ENCODE peak calls at places on chromosomes 11 and 22, in five cellular contexts. One of them, this sample, is unnamed.

GRCh38 chr11:113690619-113691569 is 15.2 kb downstream of the TMPRSS5 start:
- DNase-seq in AG09319: no peak
- DNase-seq in adrenal gland: peak; percentile 75
- DNase-seq in astrocyte of the spinal cord: peak; percentile 73
- DNase-seq in nephron progenitor cell: peak; percentile 44
- DNase-seq in this sample: peak; percentile 9

GRCh38 chr11:119107538-119108150 is 500 bp downstream of the C2CD2L start:
- DNase-seq in AG09319: no peak
- DNase-seq in adrenal gland: peak; percentile 19
- DNase-seq in astrocyte of the spinal cord: no peak
- DNase-seq in nephron progenitor cell: peak; percentile 47
- DNase-seq in this sample: no peak

GRCh38 chr22:36253523-36254490 is 874 bp downstream of the APOL1 start:
- DNase-seq in AG09319: no peak
- DNase-seq in adrenal gland: peak; percentile 44
- DNase-seq in astrocyte of the spinal cord: no peak
- DNase-seq in nephron progenitor cell: no peak
- DNase-seq in this sample: no peak

GRCh38 chr22:49676783-49677494 is 150.7 kb downstream of the BRD1 start:
- DNase-seq in AG09319: no peak
- DNase-seq in adrenal gland: no peak
- DNase-seq in astrocyte of the spinal cord: no peak
- DNase-seq in nephron progenitor cell: no peak
- DNase-seq in this sample: no peak

GRCh38 chr11:130212431-130212961 is 52.9 kb downstream of the ST14 start:
- DNase-seq in AG09319: no peak
- DNase-seq in adrenal gland: no peak
- DNase-seq in astrocyte of the spinal cord: no peak
- DNase-seq in nephron progenitor cell: no peak
- DNase-seq in this sample: no peak

GRCh38 chr22:41762980-41763779 is 37.3 kb upstream of the CCDC134 start:
- DNase-seq in AG09319: no peak
- DNase-seq in adrenal gland: peak; percentile 20
- DNase-seq in astrocyte of the spinal cord: no peak
- DNase-seq in nephron progenitor cell: peak; percentile 67
- DNase-seq in this sample: no peak

GRCh38 chr11:70775386-70775785 is 377.1 kb downstream of the CTTN start:
- DNase-seq in AG09319: no peak
- DNase-seq in adrenal gland: no peak
- DNase-seq in astrocyte of the spinal cord: no peak
- DNase-seq in nephron progenitor cell: no peak
- DNase-seq in this sample: no peak

GRCh38 chr11:9617960-9618359 is 44.5 kb downstream of the WEE1 start:
- DNase-seq in AG09319: peak; percentile 79
- DNase-seq in adrenal gland: no peak
- DNase-seq in astrocyte of the spinal cord: peak; percentile 18
- DNase-seq in nephron progenitor cell: no peak
- DNase-seq in this sample: peak; percentile 85

GRCh38 chr11:124602193-124602592 is 9.0 kb upstream of the PANX3 start:
- DNase-seq in AG09319: no peak
- DNase-seq in adrenal gland: no peak
- DNase-seq in astrocyte of the spinal cord: peak; percentile 25
- DNase-seq in nephron progenitor cell: no peak
- DNase-seq in this sample: no peak

GRCh38 chr22:22410121-22410520 is 98.4 kb downstream of the ZNF280B start:
- DNase-seq in AG09319: no peak
- DNase-seq in adrenal gland: peak; percentile 6
- DNase-seq in astrocyte of the spinal cord: no peak
- DNase-seq in nephron progenitor cell: no peak
- DNase-seq in this sample: no peak

GRCh38 chr22:22410677-22411076 is 97.9 kb downstream of the ZNF280B start:
- DNase-seq in AG09319: no peak
- DNase-seq in adrenal gland: no peak
- DNase-seq in astrocyte of the spinal cord: no peak
- DNase-seq in nephron progenitor cell: no peak
- DNase-seq in this sample: no peak

GRCh38 chr22:22408269-22408668 is 100.3 kb downstream of the ZNF280B start:
- DNase-seq in AG09319: no peak
- DNase-seq in adrenal gland: no peak
- DNase-seq in astrocyte of the spinal cord: no peak
- DNase-seq in nephron progenitor cell: no peak
- DNase-seq in this sample: no peak

GRCh38 chr22:22407061-22407460 is 101.5 kb downstream of the ZNF280B start:
- DNase-seq in AG09319: no peak
- DNase-seq in adrenal gland: no peak
- DNase-seq in astrocyte of the spinal cord: no peak
- DNase-seq in nephron progenitor cell: no peak
- DNase-seq in this sample: no peak

GRCh38 chr22:22408731-22409696 is 99.5 kb downstream of the ZNF280B start:
- DNase-seq in AG09319: no peak
- DNase-seq in adrenal gland: peak; percentile 53
- DNase-seq in astrocyte of the spinal cord: no peak
- DNase-seq in nephron progenitor cell: peak; percentile 53
- DNase-seq in this sample: no peak
- TF ChIP-seq CTCF in AG09319: peak; percentile 38
- TF ChIP-seq CTCF in adrenal gland: peak; percentile 38
- TF ChIP-seq CTCF in astrocyte of the spinal cord: peak; percentile 59
- TF ChIP-seq CTCF in nephron progenitor cell: peak; percentile 48
- TF ChIP-seq CTCF in this sample: peak; percentile 56

GRCh38 chr11:111833524-111833923 is 37.9 kb downstream of the ALG9 start:
- DNase-seq in AG09319: no peak
- DNase-seq in adrenal gland: peak; percentile 33
- DNase-seq in astrocyte of the spinal cord: no peak
- DNase-seq in nephron progenitor cell: no peak
- DNase-seq in this sample: no peak
- TF ChIP-seq CTCF in AG09319: peak; percentile 22
- TF ChIP-seq CTCF in adrenal gland: peak; percentile 18
- TF ChIP-seq CTCF in astrocyte of the spinal cord: peak; percentile 9
- TF ChIP-seq CTCF in nephron progenitor cell: no peak
- TF ChIP-seq CTCF in this sample: no peak

GRCh38 chr11:43931717-43932039 is 10.8 kb upstream of the C11orf96 start:
- DNase-seq in AG09319: no peak
- DNase-seq in adrenal gland: no peak
- DNase-seq in astrocyte of the spinal cord: no peak
- DNase-seq in nephron progenitor cell: no peak
- DNase-seq in this sample: no peak

GRCh38 chr11:43935131-43935979 is 7.1 kb upstream of the C11orf96 start:
- DNase-seq in AG09319: no peak
- DNase-seq in adrenal gland: no peak
- DNase-seq in astrocyte of the spinal cord: no peak
- DNase-seq in nephron progenitor cell: no peak
- DNase-seq in this sample: no peak

GRCh38 chr11:43933226-43933607 is 9.2 kb upstream of the C11orf96 start:
- DNase-seq in AG09319: no peak
- DNase-seq in adrenal gland: no peak
- DNase-seq in astrocyte of the spinal cord: no peak
- DNase-seq in nephron progenitor cell: no peak
- DNase-seq in this sample: no peak

GRCh38 chr11:43934359-43935130 is 7.9 kb upstream of the C11orf96 start:
- DNase-seq in AG09319: no peak
- DNase-seq in adrenal gland: no peak
- DNase-seq in astrocyte of the spinal cord: no peak
- DNase-seq in nephron progenitor cell: no peak
- DNase-seq in this sample: no peak

GRCh38 chr11:43933608-43934358 is 8.7 kb upstream of the C11orf96 start:
- DNase-seq in AG09319: no peak
- DNase-seq in adrenal gland: no peak
- DNase-seq in astrocyte of the spinal cord: peak; percentile 55
- DNase-seq in nephron progenitor cell: peak; percentile 49
- DNase-seq in this sample: no peak
- TF ChIP-seq CTCF in AG09319: no peak
- TF ChIP-seq CTCF in adrenal gland: no peak
- TF ChIP-seq CTCF in astrocyte of the spinal cord: peak; percentile 31
- TF ChIP-seq CTCF in nephron progenitor cell: no peak
- TF ChIP-seq CTCF in this sample: peak; percentile 7

GRCh38 chr11:64490562-64491216 is 100.3 kb upstream of the SLC22A12 start:
- DNase-seq in AG09319: no peak
- DNase-seq in adrenal gland: no peak
- DNase-seq in astrocyte of the spinal cord: no peak
- DNase-seq in nephron progenitor cell: no peak
- DNase-seq in this sample: no peak
- TF ChIP-seq CTCF in AG09319: no peak
- TF ChIP-seq CTCF in adrenal gland: no peak
- TF ChIP-seq CTCF in astrocyte of the spinal cord: no peak
- TF ChIP-seq CTCF in nephron progenitor cell: no peak
- TF ChIP-seq CTCF in this sample: no peak

DNA sequence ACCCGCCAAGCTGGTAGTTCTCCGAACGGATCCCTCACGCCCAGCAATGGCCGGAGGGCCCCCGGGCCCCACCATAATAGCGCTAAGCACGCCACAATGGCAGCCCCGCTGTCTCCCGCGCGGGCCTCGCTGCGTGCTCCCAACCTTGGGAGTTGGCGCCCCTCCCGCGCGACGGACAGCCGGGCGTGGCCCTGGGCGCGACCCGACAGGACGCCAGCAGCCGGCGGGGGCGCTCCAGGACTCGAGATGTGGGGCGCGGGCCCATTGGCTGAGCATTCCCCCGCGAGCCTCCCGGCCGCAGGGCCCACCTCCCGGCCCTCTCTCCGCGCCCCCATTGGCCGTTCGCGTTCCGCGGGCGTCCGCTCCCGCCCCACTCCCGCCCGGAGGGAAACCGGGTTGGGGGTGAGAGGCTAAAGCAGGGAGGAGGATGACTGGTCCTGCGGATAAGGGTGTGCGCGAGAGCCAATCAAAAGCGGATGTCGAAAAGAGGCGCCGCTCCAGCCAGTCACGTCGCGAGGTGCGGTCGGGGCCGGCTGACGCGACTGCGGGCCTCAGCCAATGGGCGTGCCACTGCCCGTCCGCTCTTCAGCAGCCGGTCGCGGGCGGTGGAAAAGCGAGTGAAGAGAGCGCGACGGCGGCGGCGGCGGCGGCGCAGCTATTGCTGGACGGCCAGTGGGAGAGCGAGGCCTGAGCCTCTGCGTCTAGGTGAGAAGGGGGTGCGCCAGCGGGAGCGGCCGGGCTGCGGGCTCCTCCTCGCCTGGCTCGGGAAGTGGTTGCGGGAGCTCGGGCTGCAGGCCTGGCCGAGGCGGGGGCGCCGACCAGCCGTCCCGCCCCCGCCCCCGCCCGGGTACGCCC is at the start of gene FAR1:
- DNase-seq in AG09319: peak; percentile 98
- DNase-seq in adrenal gland: peak; percentile 98
- DNase-seq in astrocyte of the spinal cord: peak; percentile 100
- DNase-seq in nephron progenitor cell: peak; percentile 97
- DNase-seq in this sample: peak; percentile 97
- TF ChIP-seq CTCF in AG09319: peak; percentile 33
- TF ChIP-seq CTCF in adrenal gland: peak; percentile 67
- TF ChIP-seq CTCF in astrocyte of the spinal cord: peak; percentile 53
- TF ChIP-seq CTCF in nephron progenitor cell: peak; percentile 50
- TF ChIP-seq CTCF in this sample: peak; percentile 38

This sample was measured in BJ.